ENCODE peak calls at places on chromosomes 11 and 22, in four cellular contexts. B is transverse colon, P is A549, N is K562. U is an unnamed sample.

GRCh38 chr11:102599642-102600261 is 25.4 kb downstream of the MMP20 start:
- DNase-seq in B (no peak), P (peak; percentile 62), N (no peak), U (no peak)

GRCh38 chr11:1878134-1879031 is 13.3 kb downstream of the PRR33 start:
- DNase-seq in B (no peak), P (no peak), N (no peak), U (peak; percentile 10)

GRCh38 chr11:20406484-20406883 is 19.0 kb downstream of the PRMT3 start:
- DNase-seq in B (no peak), P (no peak), N (no peak), U (no peak)

GRCh38 chr11:125070699-125071254 is 7.7 kb downstream of the SLC37A2 start:
- DNase-seq in B (peak; percentile 66), P (no peak), N (peak; percentile 77), U (peak; percentile 76)

GRCh38 chr22:47034905-47035419 is 272.5 kb downstream of the TBC1D22A start:
- DNase-seq in B (no peak), P (no peak), N (no peak), U (no peak)

GRCh38 chr11:1749020-1749758 is 1.2 kb downstream of the IFITM10 start:
- DNase-seq in B (peak; percentile 9), P (no peak), N (no peak), U (no peak)

GRCh38 chr11:99368579-99368978 is 347.8 kb downstream of the CNTN5 start:
- DNase-seq in B (no peak), P (no peak), N (no peak), U (no peak)

GRCh38 chr11:29802522-29802921 is 214.3 kb downstream of the KCNA4 start:
- DNase-seq in B (no peak), P (no peak), N (no peak), U (no peak)

GRCh38 chr11:70872299-70872698 is 380.1 kb downstream of the SHANK2 start:
- DNase-seq in B (no peak), P (no peak), N (no peak), U (no peak)

DNA sequence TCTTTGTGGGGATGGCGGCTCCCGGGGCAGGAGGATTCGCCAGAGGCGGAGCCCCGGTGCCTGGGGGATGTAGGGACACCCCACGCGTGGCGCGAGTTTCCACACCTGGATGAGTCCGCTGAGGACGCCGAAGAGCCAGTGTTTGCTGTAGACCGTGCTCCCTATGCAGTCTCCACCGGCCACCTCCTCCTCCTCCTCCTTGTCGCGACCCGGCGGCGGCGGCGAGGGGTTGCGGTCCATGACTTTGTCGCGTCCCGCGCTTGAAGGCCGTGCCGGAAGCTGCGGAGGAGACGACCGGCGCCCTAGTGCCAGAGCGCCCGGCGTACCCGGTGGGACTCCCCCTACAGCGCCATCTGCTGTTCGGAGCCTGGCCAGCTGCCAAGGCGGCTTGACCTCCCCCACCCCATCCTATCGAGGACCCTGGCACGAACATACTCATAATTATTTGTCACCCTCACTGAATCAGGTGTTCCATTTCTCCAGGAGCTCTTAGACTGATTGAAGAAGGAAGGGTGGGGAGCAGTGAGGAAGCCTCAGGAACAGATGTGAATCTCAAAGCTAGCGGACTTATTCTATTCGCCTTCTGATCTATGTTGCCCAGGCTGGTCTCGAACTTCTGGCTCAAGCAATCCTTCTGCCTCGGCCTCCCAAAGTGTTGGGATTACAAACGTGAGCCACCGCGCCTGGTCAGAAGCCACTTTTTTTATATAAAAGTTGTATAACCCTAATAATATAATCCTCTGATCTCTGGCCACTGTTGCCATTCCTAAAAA is at the start of gene SAAL1:
- DNase-seq in B (peak; percentile 90), P (peak; percentile 94), N (peak; percentile 91), U (peak; percentile 66)
- TF ChIP-seq EP300 in B (no peak), P (no peak), N (peak; percentile 47), U (peak; percentile 79)

GRCh38 chr11:55474321-55474720 is 79.9 kb upstream of the OR4C15 start:
- DNase-seq in B (no peak), P (no peak), N (no peak), U (no peak)
- H3K9me3 ChIP-seq in B (no peaks in the 10 kb centered on the region), P (no peaks in the 10 kb centered on the region), N (no peaks in the 10 kb centered on the region), U (no peaks in the 10 kb centered on the region)

GRCh38 chr11:35178067-35178805 is 39.3 kb downstream of the CD44 start:
- DNase-seq in B (no peak), P (no peak), N (no peak), U (no peak)
- TF ChIP-seq POLR2A in B (no peak), P (no peak), N (no peak), U (no peak)

DNA sequence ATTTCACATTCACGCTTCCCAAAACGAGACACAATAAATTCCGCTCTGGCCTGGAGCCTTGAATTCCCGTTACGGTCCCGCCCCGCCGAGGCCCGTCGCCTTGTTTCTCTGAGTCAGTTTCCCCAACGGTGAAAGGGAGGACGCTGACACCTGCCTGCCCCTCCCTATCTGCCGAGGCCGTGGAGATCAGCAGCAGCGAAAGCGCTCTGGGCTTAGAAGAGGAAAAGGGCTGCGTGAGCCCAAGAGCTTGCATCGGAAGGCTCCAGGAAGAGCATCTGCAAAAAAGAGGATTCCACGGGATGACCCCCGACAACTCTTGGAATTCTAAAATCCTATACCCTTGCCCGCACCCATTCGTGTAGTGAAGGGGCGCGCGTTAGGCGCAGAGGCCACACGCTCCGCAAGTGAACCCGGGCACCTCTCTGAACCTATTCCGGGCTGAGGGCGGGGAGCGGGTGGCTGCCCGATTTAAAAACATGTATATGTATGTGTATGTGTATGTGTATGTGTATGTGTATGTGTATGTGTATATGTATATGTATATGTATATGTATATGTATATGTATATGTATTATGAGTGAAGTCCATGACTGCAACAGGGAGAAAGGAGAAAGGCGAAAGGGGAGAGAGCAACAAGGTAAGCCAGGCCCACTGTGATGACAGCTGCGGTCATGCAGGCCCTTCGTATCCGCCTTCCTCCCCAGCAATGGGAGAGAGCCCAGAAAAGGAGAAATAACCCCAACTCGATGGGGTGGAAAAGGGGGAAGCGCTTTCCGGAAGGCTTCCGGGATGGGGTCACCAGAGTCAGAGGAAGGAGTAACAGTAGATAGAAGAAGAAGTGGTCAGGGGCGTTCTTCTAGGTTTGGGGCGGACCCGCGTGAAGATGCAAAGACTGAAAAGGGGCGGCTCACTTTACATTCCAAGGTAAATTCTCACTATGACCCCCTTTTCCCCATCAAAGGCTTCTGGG is 947 bp upstream of the MRTFA start:
- DNase-seq in B (peak; percentile 70), P (no peak), N (peak; percentile 31), U (peak; percentile 53)
- TF ChIP-seq EP300 in B (no peak), P (no peak), N (no peak), U (no peak)

GRCh38 chr11:67534070-67534679 is 10.9 kb upstream of the CABP2 start:
- DNase-seq in B (no peak), P (no peak), N (no peak), U (no peak)
- H3K9me3 ChIP-seq in B (peaks cover 11% of the 10 kb centered on the region), P (peaks cover 44% of the 10 kb centered on the region), N (no peaks in the 10 kb centered on the region), U (peaks cover 15% of the 10 kb centered on the region)